ENCODE peak calls at places on chromosomes 11 and 22, in four cellular contexts. F is cardiac muscle cell, L is BJ, S is left ventricle myocardium inferior. N is an unnamed sample.
A peak's percentile ranks its signal among the peaks of the same experiment; 100 is the strongest.

GRCh38 chr11:1202776-1203504 is 19.9 kb upstream of the MUC5B start:
- DNase-seq in S (peak; percentile 49), L (no peak), F (peak; percentile 51), N (peak; percentile 79)

GRCh38 chr22:45014658-45015057 is 4.9 kb upstream of the PHF21B start:
- DNase-seq in S (no peak), F (no peak), L (no peak), N (no peak)

GRCh38 chr11:18135308-18135707 is 2.9 kb downstream of the MRGPRX3 start:
- DNase-seq in L (no peak), S (no peak), F (no peak), N (no peak)

GRCh38 chr11:117072517-117073218 is 25.6 kb downstream of the SIK3 start:
- DNase-seq in S (no peak), F (peak; percentile 91), L (peak; percentile 78), N (no peak)

GRCh38 chr11:34792814-34793241 is 123.4 kb downstream of the APIP start:
- DNase-seq in L (no peak), S (no peak), F (no peak), N (no peak)

GRCh38 chr22:23395476-23396361 is 184.4 kb downstream of the IGLL1 start:
- DNase-seq in S (no peak), L (no peak), F (no peak), N (no peak)

GRCh38 chr11:12088047-12088481 is 22.3 kb upstream of the MICAL2 start:
- DNase-seq in L (no peak), F (peak; percentile 68), S (peak; percentile 68), N (peak; percentile 70)

GRCh38 chr11:64013141-64013896 is 22.4 kb upstream of the FLRT1 start:
- DNase-seq in S (no peak), F (no peak), L (no peak), N (no peak)

DNA sequence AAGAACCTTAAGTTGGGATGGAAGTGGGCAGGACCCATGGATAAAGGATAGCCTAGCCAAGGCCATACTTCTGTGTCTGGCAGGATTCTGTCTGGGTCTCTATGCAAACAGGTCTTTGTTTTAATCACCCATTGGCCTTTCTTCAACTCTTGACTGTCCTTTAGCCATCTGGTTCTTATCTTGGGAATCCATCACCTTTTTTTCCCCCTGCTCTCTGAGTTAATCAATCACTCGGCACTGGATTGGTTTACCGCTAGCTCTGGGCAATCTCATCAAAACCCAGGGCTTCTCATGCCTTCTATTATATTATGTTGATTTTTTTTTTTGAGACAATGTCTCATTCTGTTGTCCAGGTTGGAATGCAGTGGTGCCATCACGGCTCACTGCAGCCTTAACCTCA is 1.8 kb upstream of the RNF169 start:
- DNase-seq in L (no peak), F (no peak), S (no peak), N (no peak)
- H3K36me3 ChIP-seq in L (no peaks in the 10 kb centered on the region), F (no peaks in the 10 kb centered on the region), S (no peaks in the 10 kb centered on the region), N (no peaks in the 10 kb centered on the region)

DNA sequence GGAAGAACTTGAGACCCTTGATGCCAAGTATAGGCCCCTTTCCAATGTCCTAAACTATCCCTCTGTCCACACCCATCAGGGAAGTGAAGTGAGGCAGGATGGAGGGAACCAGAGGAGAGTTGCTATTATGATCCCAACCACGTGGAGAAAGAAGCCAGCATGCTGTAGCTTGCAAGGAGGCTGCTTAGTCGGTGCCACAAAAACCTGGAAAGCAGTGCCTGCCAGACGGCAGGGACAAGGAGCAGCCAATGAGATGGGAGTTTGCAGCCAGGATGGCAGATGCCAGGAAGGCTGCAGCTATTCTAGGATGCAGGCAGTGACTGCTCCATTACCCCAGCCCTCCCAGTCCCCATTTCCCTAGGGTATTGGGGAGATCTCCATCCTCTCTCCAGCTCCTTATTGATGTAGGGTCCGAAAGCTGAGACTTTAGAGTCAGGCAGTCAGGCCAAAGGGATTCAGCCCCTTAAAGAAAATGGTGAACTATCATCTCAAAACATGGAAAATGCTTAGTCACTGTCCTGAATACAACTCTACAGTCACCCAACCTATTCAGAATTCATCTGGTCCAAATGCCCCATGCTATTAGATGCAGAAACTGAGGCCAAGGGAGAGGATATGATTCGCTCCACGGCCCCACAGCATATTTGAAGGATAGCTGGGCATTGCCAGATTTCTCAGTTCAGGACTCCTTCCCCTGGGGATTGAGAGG is 18.4 kb upstream of the LRRC55 start:
- DNase-seq in S (no peak), F (no peak), L (no peak), N (no peak)
- H3K36me3 ChIP-seq in S (no peaks in the 10 kb centered on the region), F (no peaks in the 10 kb centered on the region), L (no peaks in the 10 kb centered on the region), N (no peaks in the 10 kb centered on the region)

DNA sequence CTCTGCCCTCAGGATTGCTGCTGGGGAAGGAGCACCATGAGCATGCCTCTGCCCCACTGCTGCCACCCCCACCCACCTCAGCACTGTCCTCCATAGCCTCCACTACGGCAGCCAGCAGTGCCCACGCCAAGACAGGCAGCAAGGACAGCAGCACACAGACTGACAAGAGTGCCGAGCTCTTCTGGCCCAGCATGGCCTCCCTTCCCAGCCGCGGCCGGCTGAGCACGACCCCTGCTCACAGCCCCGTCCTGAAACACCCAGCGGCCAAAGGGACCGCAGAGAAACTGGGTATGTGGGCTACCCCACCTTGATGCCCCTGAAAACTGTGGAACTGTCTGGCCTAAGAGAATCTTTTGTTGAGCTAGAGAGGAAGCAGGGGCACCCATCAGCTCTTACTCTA is 101.0 kb downstream of the AMOTL1 start:
- DNase-seq in L (no peak), F (no peak), S (no peak), N (no peak)
- H3K36me3 ChIP-seq in L (peaks cover 29% of the 10 kb centered on the region), F (no peaks in the 10 kb centered on the region), S (peaks cover 100% of the 10 kb centered on the region), N (no peaks in the 10 kb centered on the region)

GRCh38 chr22:29300467-29300806 is 6.0 kb upstream of the GAS2L1 start:
- DNase-seq in S (no peak), L (no peak), F (no peak), N (no peak)
- H3K36me3 ChIP-seq in S (peaks cover 58% of the 10 kb centered on the region), L (peaks cover 43% of the 10 kb centered on the region), F (peaks cover 45% of the 10 kb centered on the region), N (peaks cover 2% of the 10 kb centered on the region)

GRCh38 chr11:59102259-59102765 is 4.7 kb upstream of the FAM111B start:
- DNase-seq in L (no peak), S (peak; percentile 25), F (peak; percentile 46), N (peak; percentile 90)

DNA sequence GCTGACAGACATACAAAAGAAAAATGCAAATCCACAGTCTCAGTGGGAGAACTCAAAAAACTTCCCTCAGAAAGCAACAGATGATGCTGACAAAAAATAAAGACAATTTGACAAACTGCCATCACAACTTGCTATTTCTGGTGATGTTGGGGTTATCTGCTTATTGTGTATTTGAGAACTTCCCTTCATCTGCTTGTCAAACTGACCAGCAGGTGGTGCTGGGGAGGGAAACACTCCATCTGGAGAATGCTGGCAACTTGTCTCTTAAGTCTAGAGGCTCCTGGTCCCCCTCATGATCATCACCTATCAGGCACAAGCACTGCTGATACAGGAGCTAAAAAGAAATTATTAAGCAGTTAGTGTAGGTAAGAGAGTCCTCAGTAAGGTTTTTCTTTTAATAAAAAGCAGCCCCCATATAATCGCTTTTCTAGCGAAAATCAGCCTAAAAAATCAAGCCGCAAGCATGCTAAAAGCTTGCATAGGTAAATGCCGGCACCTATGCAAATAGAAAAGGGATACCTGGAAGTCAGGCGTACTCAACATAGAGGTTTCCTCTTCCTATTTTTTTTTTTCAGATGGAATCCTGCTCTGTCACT is 9.8 kb upstream of the FAM111B start:
- DNase-seq in L (no peak), F (peak; percentile 69), S (peak; percentile 41), N (peak; percentile 67)
- H3K36me3 ChIP-seq in L (no peaks in the 10 kb centered on the region), F (no peaks in the 10 kb centered on the region), S (no peaks in the 10 kb centered on the region), N (no peaks in the 10 kb centered on the region)

DNA sequence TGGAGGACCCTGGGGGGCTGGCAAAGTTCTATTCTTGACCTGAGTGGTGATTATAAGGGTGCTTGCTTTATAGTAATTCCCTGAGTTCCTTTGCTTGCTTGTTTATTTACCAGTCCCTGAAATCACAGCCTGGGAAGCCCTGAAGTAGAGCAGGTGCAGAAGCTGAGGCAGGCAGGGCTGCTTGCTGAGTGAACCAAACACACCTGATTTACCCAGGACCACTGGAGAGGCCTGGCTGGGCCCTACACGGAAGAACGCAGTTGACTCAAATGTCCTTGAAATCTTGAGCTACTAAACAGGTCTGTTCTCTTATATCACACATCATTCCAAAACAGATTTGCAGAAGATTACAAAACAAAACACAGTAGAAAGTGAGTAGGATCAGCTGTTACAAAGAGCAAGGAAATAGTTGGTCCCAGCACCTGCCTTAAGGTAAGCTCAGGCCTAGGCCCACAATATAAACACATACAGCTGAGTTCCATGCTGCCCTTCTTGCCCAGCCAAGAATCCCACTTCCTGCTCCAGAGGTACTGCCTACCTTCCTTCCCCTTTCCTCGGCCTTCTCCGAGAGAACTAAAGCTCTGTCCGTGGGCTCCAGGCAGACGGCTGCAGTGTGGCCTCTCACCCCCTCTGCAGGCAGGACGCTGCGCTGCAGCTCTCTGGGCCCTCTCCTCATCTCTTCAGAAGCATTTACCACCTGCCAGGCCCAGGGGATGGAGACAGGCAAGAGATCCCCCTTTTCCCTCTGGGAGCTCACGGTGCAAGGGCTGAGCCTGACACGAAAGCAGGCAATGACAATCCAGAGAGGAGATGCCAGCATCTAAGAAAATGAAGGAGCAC is 46.1 kb upstream of the SCUBE2 start:
- DNase-seq in F (peak; percentile 77), S (peak; percentile 66), L (no peak), N (peak; percentile 85)
- H3K36me3 ChIP-seq in F (peaks cover 49% of the 10 kb centered on the region), S (peaks cover 67% of the 10 kb centered on the region), L (peaks cover 16% of the 10 kb centered on the region), N (no peaks in the 10 kb centered on the region)

DNA sequence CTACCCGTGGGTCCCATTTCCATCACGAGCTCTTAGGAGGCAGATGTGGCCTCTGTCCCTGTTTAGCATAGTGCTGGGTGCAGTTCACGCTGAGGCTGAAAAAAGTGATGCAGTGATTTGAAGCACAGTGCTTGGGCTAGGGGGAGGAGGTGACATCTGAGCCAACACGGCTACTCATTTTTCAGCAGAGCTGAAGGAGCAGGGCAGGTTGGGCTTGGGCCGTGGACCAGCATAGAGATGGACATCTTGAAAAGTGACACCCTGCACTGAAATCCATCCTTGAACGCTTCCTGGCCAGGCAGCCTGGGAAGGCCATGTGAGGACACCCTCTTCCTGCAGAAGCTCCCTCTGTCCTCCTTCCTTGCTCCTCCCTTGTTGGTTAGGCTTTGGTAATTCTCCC is 66.4 kb downstream of the ADAMTS15 start:
- DNase-seq in F (no peak), L (no peak), S (no peak), N (no peak)
- H3K36me3 ChIP-seq in F (no peaks in the 10 kb centered on the region), L (no peaks in the 10 kb centered on the region), S (no peaks in the 10 kb centered on the region), N (no peaks in the 10 kb centered on the region)

N was measured in Peyer's patch.